ENCODE peak calls at places on chromosome 9, in ten cellular contexts. B, X, U, O, K, R, C, N, P and E are unnamed samples.

GRCh38 chr9:33426843-33427293 is 20.5 kb downstream of the AQP3 start:
- DNase-seq in O (no peak), X (no peak), N (no peak), U (no peak), C (no peak), R (no peak), K (no peak), B (no peak), P (no peak), E (no peak)

GRCh38 chr9:76373173-76373771 is 21.0 kb downstream of the RFK start:
- DNase-seq in C (peak; percentile 61), R (peak; percentile 76), X (peak; percentile 55), U (peak; percentile 46), N (peak; percentile 30), O (peak; percentile 80), B (no peak), K (no peak), P (peak; percentile 87), E (no peak)

GRCh38 chr9:95024097-95024671 is 293.3 kb downstream of the FANCC start:
- DNase-seq in P (no peak), B (no peak), N (no peak), K (peak; percentile 16), X (no peak), C (no peak), R (no peak), O (no peak), U (no peak), E (no peak)

GRCh38 chr9:93107151-93107824 is 11.3 kb downstream of the CARD19 start:
- DNase-seq in O (no peak), B (no peak), C (no peak), X (no peak), N (no peak), P (no peak), U (no peak), K (no peak), R (no peak), E (no peak)

GRCh38 chr9:94611638-94612068 is 18.0 kb upstream of the FBP2 start:
- DNase-seq in K (no peak), B (no peak), X (no peak), N (no peak), U (no peak), R (no peak), C (no peak), P (no peak), O (no peak), E (no peak)

GRCh38 chr9:77977210-77977611 is 54.4 kb downstream of the GNAQ start:
- DNase-seq in N (no peak), B (peak; percentile 31), R (peak; percentile 43), K (peak; percentile 74), O (peak; percentile 73), C (peak; percentile 59), X (peak; percentile 54), U (peak; percentile 95), P (peak; percentile 77), E (no peak)

GRCh38 chr9:71130521-71130920 is 9.1 kb upstream of the TRPM3 start:
- DNase-seq in C (no peak), R (no peak), X (no peak), O (no peak), K (no peak), P (no peak), B (no peak), N (no peak), U (no peak), E (no peak)

GRCh38 chr9:86867658-86868313 is 79.5 kb downstream of the GAS1 start:
- DNase-seq in N (no peak), U (peak; percentile 23), B (no peak), O (no peak), P (no peak), R (no peak), K (no peak), X (no peak), C (no peak), E (peak; percentile 46)

GRCh38 chr9:89022902-89023301 is 31.6 kb downstream of the S1PR3 start:
- DNase-seq in K (no peak), N (no peak), U (peak; percentile 87), O (peak; percentile 79), B (no peak), P (peak; percentile 68), C (peak; percentile 48), R (no peak), X (no peak), E (peak; percentile 87)

GRCh38 chr9:70382046-70382708 is 32.3 kb downstream of the KLF9 start:
- DNase-seq in O (no peak), R (no peak), K (no peak), N (no peak), X (no peak), U (no peak), C (no peak), B (no peak), P (no peak), E (no peak)

GRCh38 chr9:121476156-121476555 is 23.5 kb downstream of the GGTA1 start:
- DNase-seq in N (no peak), O (no peak), K (no peak), X (no peak), U (no peak), P (no peak), B (no peak), C (no peak), R (no peak), E (no peak)

GRCh38 chr9:103399535-103399934 is 404.4 kb downstream of the CYLC2 start:
- DNase-seq in P (no peak), K (no peak), N (no peak), X (no peak), B (no peak), O (no peak), U (no peak), R (no peak), C (no peak), E (no peak)

DNA sequence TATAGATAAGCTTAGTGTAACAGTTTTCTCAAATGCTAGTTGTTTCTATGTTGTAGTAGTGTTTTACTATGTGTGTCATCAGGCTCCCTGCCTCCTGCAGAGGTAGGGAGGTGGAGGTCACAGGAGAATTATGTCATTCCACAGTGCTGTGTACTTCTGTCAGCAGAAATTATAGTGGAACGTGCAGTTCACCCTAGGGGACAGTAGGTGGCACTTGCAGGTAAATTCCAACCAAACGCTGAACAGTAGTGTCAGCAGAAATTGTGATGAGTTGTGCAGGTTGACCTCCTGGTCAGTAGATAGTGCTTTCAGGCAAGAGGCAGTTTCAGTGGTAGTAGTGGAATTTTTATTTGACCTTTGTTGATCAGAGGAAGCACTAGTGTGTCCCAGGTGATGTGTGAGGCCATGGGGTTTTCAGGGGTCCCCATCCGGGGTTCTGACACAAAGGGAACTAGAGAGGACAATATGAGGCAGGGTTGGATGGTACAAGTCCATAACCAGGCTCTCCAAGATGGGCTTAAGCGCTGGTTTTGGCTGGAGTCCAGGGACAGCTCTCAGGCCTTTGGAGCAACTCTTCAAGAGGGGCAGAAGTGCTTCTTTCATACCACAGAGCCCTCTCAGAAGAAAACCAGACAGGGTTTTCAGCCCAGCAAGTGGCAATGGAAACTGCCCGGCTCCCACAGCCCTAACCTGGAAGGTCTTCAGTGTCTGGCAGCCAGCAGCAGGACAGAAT is 402.9 kb downstream of the CYLC2 start:
- DNase-seq in X (peak; percentile 56), P (no peak), C (no peak), N (no peak), R (peak; percentile 36), K (no peak), U (peak; percentile 66), O (no peak), B (peak; percentile 6), E (peak; percentile 14)
- TF ChIP-seq CTCF in X (peak; percentile 56), P (no peak), C (peak; percentile 35), N (peak; percentile 18), R (peak; percentile 76), K (peak; percentile 50), U (peak; percentile 62), O (no peak), B (peak; percentile 75), E (peak; percentile 78)

DNA sequence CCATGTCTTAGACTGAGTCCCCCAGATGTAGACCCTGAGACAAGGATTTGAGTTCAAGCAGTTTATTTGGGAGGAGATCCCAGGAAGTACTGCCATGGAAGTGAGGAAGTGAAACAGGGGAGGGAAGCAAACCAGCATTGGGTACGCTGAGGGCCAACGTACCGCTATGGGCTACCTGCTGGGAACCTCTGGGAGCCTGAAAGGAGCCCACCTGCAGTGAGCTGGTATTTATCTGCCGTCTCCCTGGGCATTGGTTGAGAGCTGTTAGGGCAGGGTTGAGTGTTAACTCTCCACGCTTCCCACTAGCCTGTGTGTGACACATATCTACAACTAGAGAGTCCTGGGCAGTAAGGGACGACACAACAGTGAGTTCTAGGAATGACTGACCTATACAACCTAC is 131.6 kb upstream of the SLC24A2 start:
- DNase-seq in P (no peak), K (no peak), R (no peak), C (no peak), N (no peak), B (no peak), X (no peak), O (no peak), U (no peak), E (no peak)
- TF ChIP-seq CTCF in P (no peak), K (no peak), R (no peak), C (no peak), N (no peak), B (no peak), X (no peak), O (no peak), U (no peak), E (no peak)

DNA sequence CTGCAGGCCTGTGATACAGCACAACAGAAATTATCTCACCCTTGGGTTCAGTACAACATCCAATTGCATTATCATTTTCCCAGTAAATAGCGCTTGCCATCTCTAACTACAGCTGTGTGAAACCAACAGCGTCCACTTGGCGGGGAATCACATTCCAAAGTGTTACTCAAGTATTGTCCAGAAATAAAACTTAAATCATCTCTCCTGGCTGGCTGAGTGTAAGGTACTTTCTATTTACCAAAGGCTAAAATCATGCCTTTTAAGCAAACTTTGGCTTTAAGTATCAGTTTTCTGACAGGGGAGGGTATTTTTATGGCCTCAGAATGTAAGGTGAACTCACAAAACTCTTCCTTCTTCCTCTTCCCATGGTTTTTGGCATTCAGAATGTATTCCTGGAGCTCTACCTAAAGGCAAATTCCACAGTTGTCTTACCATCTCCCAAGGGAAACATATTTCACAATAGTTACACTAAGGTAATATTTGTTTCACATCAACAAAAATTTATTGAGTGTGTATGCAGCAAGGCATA is 205.6 kb upstream of the MPDZ start:
- DNase-seq in K (no peak), N (no peak), O (peak; percentile 31), X (no peak), U (peak; percentile 90), R (peak; percentile 71), P (peak; percentile 83), C (no peak), B (no peak), E (no peak)
- TF ChIP-seq CTCF in K (no peak), N (no peak), O (no peak), X (no peak), U (peak; percentile 25), R (no peak), P (peak; percentile 6), C (no peak), B (peak; percentile 12), E (no peak)

GRCh38 chr9:19634881-19635280 is 154.0 kb downstream of the SLC24A2 start:
- DNase-seq in K (no peak), U (no peak), R (no peak), B (no peak), C (no peak), N (no peak), X (no peak), P (no peak), O (no peak), E (no peak)

GRCh38 chr9:19630762-19631161 is 158.1 kb downstream of the SLC24A2 start:
- DNase-seq in P (no peak), R (no peak), N (no peak), C (no peak), U (no peak), B (no peak), K (no peak), O (no peak), X (no peak), E (no peak)

GRCh38 chr9:19631181-19631580 is 157.7 kb downstream of the SLC24A2 start:
- DNase-seq in X (peak; percentile 21), O (no peak), C (no peak), B (no peak), P (no peak), U (no peak), K (no peak), N (no peak), R (peak; percentile 45), E (no peak)

GRCh38 chr9:19629506-19629905 is 159.3 kb downstream of the SLC24A2 start:
- DNase-seq in C (no peak), R (no peak), O (no peak), X (no peak), K (peak; percentile 38), P (no peak), N (no peak), U (no peak), B (peak; percentile 10), E (no peak)
- TF ChIP-seq CTCF in C (no peak), R (no peak), O (no peak), X (no peak), K (peak; percentile 69), P (no peak), N (no peak), U (peak; percentile 7), B (peak; percentile 52), E (peak; percentile 24)